ENCODE peak calls at places on chromosomes 13 and 19, in five cellular contexts. M is activated CD4-positive, alpha-beta memory T cell treated with anti-CD3 and anti-CD28 coated beads, Interleukin-2, amount 10 ng/mL, durations not matched to agents 7 days and 5 days; S is posterior vena cava; P is activated naive CD4-positive, alpha-beta T cell treated with anti-CD3 and anti-CD28 coated beads for 36 hours; Q is H4. U is an unnamed sample.
A peak's percentile ranks its signal among the peaks of the same experiment; 100 is the strongest.

GRCh38 chr13:100608906-100609305 is 20.3 kb upstream of the GGACT start:
- DNase-seq in M (peak; percentile 58), S (no peak), P (peak; percentile 30), Q (peak; percentile 5), U (no peak)

GRCh38 chr19:964761-965694 is 19.1 kb upstream of the WDR18 start:
- DNase-seq in M (no peak), S (no peak), P (no peak), Q (no peak), U (no peak)

GRCh38 chr19:33197591-33198000 is 3.5 kb downstream of the LRP3 start:
- DNase-seq in M (no peak), S (no peak), P (no peak), Q (no peak), U (no peak)

GRCh38 chr19:39587496-39587895 is 14.8 kb upstream of the LGALS13 start:
- DNase-seq in M (no peak), S (no peak), P (no peak), Q (no peak), U (no peak)

GRCh38 chr13:110887242-110887954 is 27.5 kb downstream of the ANKRD10 start:
- DNase-seq in M (no peak), S (no peak), P (no peak), Q (no peak), U (no peak)

GRCh38 chr13:74574964-74575728 is 440.9 kb upstream of the KLF12 start:
- DNase-seq in M (no peak), S (no peak), P (peak; percentile 7), Q (no peak), U (no peak)

GRCh38 chr19:2888739-2889224 is 11.9 kb upstream of the ZNF57 start:
- DNase-seq in M (peak; percentile 66), S (no peak), P (peak; percentile 86), Q (no peak), U (peak; percentile 91)

GRCh38 chr13:30033681-30034447 is 183.4 kb upstream of the UBL3 start:
- DNase-seq in M (no peak), S (no peak), P (no peak), Q (peak; percentile 69), U (no peak)

GRCh38 chr13:92436927-92437326 is 789.7 kb upstream of the GPC6 start:
- DNase-seq in M (no peak), S (no peak), P (no peak), Q (no peak), U (no peak)

GRCh38 chr19:10852098-10852800 is 4.0 kb downstream of the C19orf38 start:
- DNase-seq in M (no peak), S (no peak), P (no peak), Q (peak; percentile 72), U (no peak)

GRCh38 chr13:112779856-112780604 is 90.2 kb downstream of the ATP11A start:
- DNase-seq in M (no peak), S (no peak), P (no peak), Q (no peak), U (no peak)

GRCh38 chr19:36483653-36484052 is 5.7 kb downstream of the ZNF566 start:
- DNase-seq in M (no peak), S (no peak), P (no peak), Q (no peak), U (no peak)

GRCh38 chr13:109251958-109252357 is 534.4 kb downstream of the IRS2 start:
- DNase-seq in M (no peak), S (no peak), P (no peak), Q (no peak), U (no peak)